ENCODE peak calls at places on chromosomes 13 and 19, in ten cellular contexts. T, I, H, F, X, K, P, U, L and E are unnamed samples.

GRCh38 chr19:31378404-31378803 is 29.2 kb upstream of the TSHZ3 start:
- DNase-seq in T (no peak), K (peak; percentile 45), L (no peak), H (no peak), I (peak; percentile 95), U (no peak), F (no peak), P (no peak), X (no peak), E (peak; percentile 51)

GRCh38 chr13:109981000-109981399 is 194.6 kb upstream of the IRS2 start:
- DNase-seq in U (no peak), F (no peak), K (no peak), L (no peak), P (no peak), I (no peak), X (no peak), T (no peak), H (no peak), E (no peak)

GRCh38 chr13:51000576-51001260 is 91.1 kb downstream of the RNASEH2B start:
- DNase-seq in K (no peak), H (no peak), I (peak; percentile 81), L (peak; percentile 22), U (no peak), T (peak; percentile 79), P (no peak), F (no peak), X (no peak), E (peak; percentile 96)

GRCh38 chr19:8640402-8641004 is 10.1 kb downstream of the NFILZ start:
- DNase-seq in L (no peak), H (no peak), P (no peak), U (no peak), T (no peak), K (no peak), F (no peak), I (no peak), X (no peak), E (no peak)

GRCh38 chr13:79775830-79776229 is 294.9 kb downstream of the NDFIP2 start:
- DNase-seq in P (peak; percentile 68), X (peak; percentile 42), H (peak; percentile 25), I (peak; percentile 83), L (peak; percentile 40), K (no peak), T (peak; percentile 18), U (no peak), F (peak; percentile 18), E (peak; percentile 68)

GRCh38 chr13:104816716-104817115 is 1718.7 kb downstream of the EFNB2 start:
- DNase-seq in X (no peak), T (no peak), L (no peak), P (no peak), H (no peak), I (no peak), U (no peak), K (no peak), F (no peak), E (no peak)

GRCh38 chr19:10797541-10798256 is 38.3 kb downstream of the TMED1 start:
- DNase-seq in K (no peak), I (no peak), P (no peak), X (peak; percentile 51), F (no peak), T (no peak), H (peak; percentile 82), U (no peak), L (no peak), E (no peak)

GRCh38 chr13:52862358-52863206 is 14.1 kb upstream of the PCDH8 start:
- DNase-seq in P (peak; percentile 67), U (no peak), L (peak; percentile 77), T (no peak), K (no peak), F (no peak), X (no peak), I (no peak), H (no peak), E (peak; percentile 41)

GRCh38 chr13:33383724-33384577 is 98.4 kb upstream of the STARD13 start:
- DNase-seq in L (no peak), U (no peak), I (no peak), T (no peak), H (no peak), K (no peak), F (no peak), X (no peak), P (no peak), E (no peak)

GRCh38 chr19:7326105-7326877 is 22.4 kb upstream of the ARHGEF18 start:
- DNase-seq in X (no peak), T (no peak), H (peak; percentile 42), F (peak; percentile 59), U (no peak), K (no peak), I (peak; percentile 4), P (peak; percentile 53), L (peak; percentile 63), E (no peak)

GRCh38 chr13:95005300-95005699 is 293.0 kb upstream of the SOX21 start:
- DNase-seq in K (no peak), U (no peak), F (no peak), X (no peak), T (no peak), H (no peak), I (no peak), L (no peak), P (no peak), E (no peak)

GRCh38 chr13:29868581-29868980 is 18.2 kb upstream of the UBL3 start:
- DNase-seq in H (no peak), I (no peak), P (no peak), K (no peak), X (no peak), L (no peak), T (no peak), U (no peak), F (no peak), E (no peak)

GRCh38 chr13:114282143-114282685 is 813 bp downstream of the UPF3A start:
- DNase-seq in F (peak; percentile 58), H (peak; percentile 81), K (peak; percentile 43), L (peak; percentile 52), P (peak; percentile 35), I (peak; percentile 81), X (peak; percentile 15), U (no peak), T (peak; percentile 34), E (no peak)

GRCh38 chr13:32829676-32830091 is 186.5 kb upstream of the KL start:
- DNase-seq in P (no peak), U (no peak), H (no peak), I (peak; percentile 72), L (no peak), X (no peak), T (no peak), K (no peak), F (no peak), E (peak; percentile 97)

GRCh38 chr13:79973533-79973963 is 367.4 kb downstream of the SPRY2 start:
- DNase-seq in F (peak; percentile 16), H (no peak), P (peak; percentile 50), K (no peak), I (no peak), U (no peak), T (no peak), L (peak; percentile 27), X (no peak), E (no peak)

GRCh38 chr13:21078501-21078900 is 17.1 kb upstream of the LATS2 start:
- DNase-seq in L (no peak), T (no peak), K (no peak), X (no peak), F (no peak), U (no peak), I (no peak), H (no peak), P (no peak), E (no peak)

GRCh38 chr19:53034948-53035675 is 9.4 kb upstream of the ERVV-2 start:
- DNase-seq in H (no peak), K (no peak), X (no peak), T (no peak), F (no peak), U (no peak), I (no peak), P (no peak), L (no peak), E (peak; percentile 29)

GRCh38 chr13:98295371-98295770 is 118.3 kb upstream of the RNF113B start:
- DNase-seq in K (no peak), I (no peak), X (no peak), L (no peak), T (no peak), F (no peak), H (no peak), P (no peak), U (no peak), E (no peak)

GRCh38 chr19:9934132-9934950 is 2.0 kb downstream of the OLFM2 start:
- DNase-seq in I (peak; percentile 53), P (peak; percentile 89), F (peak; percentile 80), L (peak; percentile 93), T (peak; percentile 47), K (peak; percentile 90), X (peak; percentile 67), U (no peak), H (peak; percentile 91), E (peak; percentile 76)